ENCODE peak calls at places on chromosomes 11 and 22, in six cellular contexts. Q is stimulated activated CD4-positive, alpha-beta T cell treated with anti-CD3 and anti-CD28 coated beads, TNF-alpha, amount 100 ng/mL, for 48 hours; L is amygdala; Y is AG10803; D is left ventricle myocardium superior; P is T-helper 9 cell. X is an unnamed sample.

GRCh38 chr11:20026629-20027545 is 133.4 kb downstream of the DBX1 start:
- DNase-seq in Q (no peak), P (no peak), Y (no peak), D (no peak), L (no peak), X (no peak)

GRCh38 chr22:42646569-42647525 is 2.3 kb downstream of the CYB5R3 start:
- DNase-seq in P (no peak), D (peak), Q (no peak), Y (peak), L (no peak), X (peak)

GRCh38 chr11:14898286-14899086 is 6.5 kb upstream of the CYP2R1 start:
- DNase-seq in Y (no peak), D (no peak), P (no peak), L (no peak), Q (no peak), X (no peak)

GRCh38 chr11:113132001-113132400 is 170.8 kb downstream of the NCAM1 start:
- DNase-seq in P (no peak), D (no peak), L (no peak), Q (no peak), Y (no peak), X (no peak)

GRCh38 chr11:25423436-25424184 is 908.3 kb upstream of the ANO3 start:
- DNase-seq in Y (no peak), L (no peak), D (no peak), P (no peak), Q (no peak), X (peak)

GRCh38 chr22:29115682-29116313 is 43.0 kb downstream of the KREMEN1 start:
- DNase-seq in P (no peak), D (no peak), L (no peak), Y (no peak), Q (no peak), X (no peak)

GRCh38 chr11:76280151-76280881 is 74.0 kb upstream of the WNT11 start:
- DNase-seq in Y (no peak), D (no peak), Q (no peak), L (no peak), P (no peak), X (no peak)

GRCh38 chr11:26088391-26088790 is 243.5 kb upstream of the ANO3 start:
- DNase-seq in Q (no peak), Y (peak), D (no peak), L (no peak), P (no peak), X (peak)

GRCh38 chr22:22076937-22077703 is 94.5 kb upstream of the TOP3B start:
- DNase-seq in Q (no peak), D (no peak), Y (no peak), L (no peak), P (no peak), X (no peak)

GRCh38 chr11:62012451-62013265 is 45.2 kb upstream of the FTH1 start:
- DNase-seq in Y (peak), D (no peak), L (no peak), Q (no peak), P (no peak), X (peak)

GRCh38 chr11:15565846-15566245 is 451.1 kb downstream of the INSC start:
- DNase-seq in P (no peak), L (no peak), D (no peak), Y (no peak), Q (no peak), X (no peak)

GRCh38 chr11:120564573-120565301 is 53.2 kb downstream of the GRIK4 start:
- DNase-seq in L (peak), Q (peak), D (peak), P (no peak), Y (peak), X (peak)

GRCh38 chr11:128553662-128554392 is 33.5 kb downstream of the ETS1 start:
- DNase-seq in P (no peak), L (no peak), Y (no peak), Q (no peak), D (no peak), X (no peak)

GRCh38 chr11:35211952-35212351 is 73.0 kb downstream of the CD44 start:
- DNase-seq in D (no peak), L (no peak), Q (no peak), P (no peak), Y (no peak), X (no peak)

GRCh38 chr22:23790819-23791736 is 4.3 kb downstream of the SMARCB1 start:
- DNase-seq in L (no peak), Y (peak), Q (no peak), D (peak), P (no peak), X (peak)

GRCh38 chr11:34052608-34053160 is 1.2 kb downstream of the CAPRIN1 start:
- DNase-seq in P (no peak), Q (peak), Y (no peak), D (peak), L (peak), X (no peak)

GRCh38 chr22:11307996-11308395 is 4220.0 kb upstream of the OR11H1 start:
- DNase-seq in Q (no peak), D (no peak), Y (no peak), L (no peak), P (no peak), X (no peak)

GRCh38 chr22:44919691-44920090 is 90.1 kb downstream of the PHF21B start:
- DNase-seq in Y (no peak), P (no peak), D (no peak), L (no peak), Q (no peak), X (no peak)

GRCh38 chr11:8063319-8063718 is 17.7 kb upstream of the TUB start:
- DNase-seq in Y (peak), Q (no peak), L (no peak), D (peak), P (no peak), X (no peak)

GRCh38 chr11:75328426-75329277 is 22.8 kb downstream of the ARRB1 start:
- DNase-seq in Q (no peak), P (peak), D (peak), Y (peak), L (peak), X (peak)

GRCh38 chr11:15198284-15198683 is 83.6 kb downstream of the INSC start:
- DNase-seq in Y (no peak), D (no peak), Q (no peak), L (no peak), P (no peak), X (no peak)

GRCh38 chr11:74818283-74818946 is 69.8 kb downstream of the RNF169 start:
- DNase-seq in Q (no peak), P (no peak), L (no peak), Y (no peak), D (no peak), X (no peak)

GRCh38 chr11:103528596-103528995 is 419.4 kb downstream of the DYNC2H1 start:
- DNase-seq in P (no peak), Y (peak), Q (no peak), L (no peak), D (no peak), X (peak)

GRCh38 chr22:21963286-21963685 is 10.6 kb upstream of the PPM1F start:
- DNase-seq in Q (no peak), L (no peak), Y (no peak), P (no peak), D (no peak), X (no peak)

GRCh38 chr11:80698646-80699045 is 1257.8 kb upstream of the TENM4 start:
- DNase-seq in Y (no peak), L (no peak), D (no peak), P (no peak), Q (no peak), X (no peak)

GRCh38 chr11:78954261-78954660 is 379.6 kb upstream of the NARS2 start:
- DNase-seq in Q (no peak), P (no peak), L (no peak), D (no peak), Y (no peak), X (no peak)

X was measured in astrocyte.